ENCODE peak calls at places on chromosomes 1 and 21, in four cellular contexts. M is GM23338, J is stomach, F is HCT116. G is an unnamed sample.
A peak's percentile ranks its signal among the peaks of the same experiment; 100 is the strongest.

GRCh38 chr1:16888806-16889178 is 7.0 kb upstream of the RNU1-2 start:
- DNase-seq in F (no peak), J (no peak), M (peak; percentile 78), G (no peak)

GRCh38 chr1:221440658-221441057 is 301.2 kb downstream of the DUSP10 start:
- DNase-seq in F (peak; percentile 22), M (no peak), J (no peak), G (peak; percentile 34)

GRCh38 chr1:107019166-107019565 is 37.3 kb upstream of the PRMT6 start:
- DNase-seq in F (no peak), M (no peak), J (no peak), G (no peak)

GRCh38 chr1:87333692-87334347 is 5.1 kb downstream of the LMO4 start:
- DNase-seq in F (no peak), M (no peak), J (no peak), G (no peak)

GRCh38 chr1:30506785-30507312 is 216.5 kb downstream of the MATN1 start:
- DNase-seq in J (peak; percentile 20), F (no peak), M (no peak), G (no peak)

GRCh38 chr1:51788938-51789337 is 89.6 kb downstream of the NRDC start:
- DNase-seq in F (no peak), J (no peak), M (no peak), G (no peak)

GRCh38 chr1:109425391-109425790 is 857 bp downstream of the PSMA5 start:
- DNase-seq in M (peak; percentile 8), J (no peak), F (no peak), G (no peak)

GRCh38 chr1:163673756-163674155 is 352.0 kb downstream of the NUF2 start:
- DNase-seq in J (no peak), F (no peak), M (no peak), G (no peak)

GRCh38 chr1:151313501-151313900 is 13.7 kb downstream of the PI4KB start:
- DNase-seq in J (no peak), M (no peak), F (no peak), G (no peak)

GRCh38 chr1:191963781-191964455 is 194.3 kb upstream of the RGS18 start:
- DNase-seq in M (no peak), J (no peak), F (no peak), G (no peak)

GRCh38 chr1:98398649-98399048 is 262.9 kb upstream of the SNX7 start:
- DNase-seq in M (no peak), F (no peak), J (no peak), G (no peak)

GRCh38 chr1:217372251-217372970 is 258.5 kb downstream of the GPATCH2 start:
- DNase-seq in J (no peak), M (no peak), F (no peak), G (no peak)

GRCh38 chr1:66244429-66244828 is 289.5 kb upstream of the SGIP1 start:
- DNase-seq in F (no peak), M (no peak), J (no peak), G (no peak)

GRCh38 chr1:237851209-237851845 is 39.4 kb downstream of the ZP4 start:
- DNase-seq in M (peak; percentile 91), J (peak; percentile 38), F (no peak), G (peak; percentile 48)

GRCh38 chr1:115141145-115141454 is 51.8 kb upstream of the TSPAN2 start:
- DNase-seq in M (no peak), F (no peak), J (no peak), G (no peak)

GRCh38 chr1:200564319-200564718 is 56.2 kb downstream of the KIF14 start:
- DNase-seq in F (no peak), M (no peak), J (no peak), G (no peak)

GRCh38 chr21:27819299-27819698 is 852.4 kb upstream of the ADAMTS5 start:
- DNase-seq in J (no peak), M (no peak), F (no peak), G (no peak)

GRCh38 chr1:223319913-223320600 is 43.9 kb downstream of the SUSD4 start:
- DNase-seq in M (peak; percentile 40), J (no peak), F (no peak), G (no peak)

GRCh38 chr1:45221716-45222115 is 15.3 kb upstream of the ZSWIM5 start:
- DNase-seq in M (no peak), J (no peak), F (no peak), G (no peak)

GRCh38 chr1:97489834-97490233 is 431.0 kb downstream of the DPYD start:
- DNase-seq in F (no peak), J (no peak), M (no peak), G (peak; percentile 47)

GRCh38 chr1:204254031-204254661 is 40.4 kb upstream of the GOLT1A start:
- DNase-seq in F (no peak), J (peak; percentile 35), M (peak; percentile 45), G (peak; percentile 80)

GRCh38 chr1:87941292-87941946 is 612.7 kb downstream of the LMO4 start:
- DNase-seq in F (no peak), J (no peak), M (peak; percentile 59), G (no peak)

GRCh38 chr1:208714356-208714755 is 470.2 kb upstream of the PLXNA2 start:
- DNase-seq in F (no peak), M (no peak), J (no peak), G (no peak)

GRCh38 chr1:165169028-165169427 is 187.5 kb downstream of the LMX1A start:
- DNase-seq in J (no peak), F (no peak), M (no peak), G (no peak)

GRCh38 chr1:117919376-117919775 is 10.0 kb downstream of the GDAP2 start:
- DNase-seq in M (no peak), F (no peak), J (no peak), G (no peak)

GRCh38 chr1:110605901-110606783 is at the start of gene KCNA2:
- DNase-seq in M (peak; percentile 80), J (peak; percentile 26), F (no peak), G (no peak)

GRCh38 chr1:187270256-187270655 is 441.5 kb downstream of the PLA2G4A start:
- DNase-seq in M (no peak), F (no peak), J (no peak), G (no peak)

GRCh38 chr1:179310721-179311120 is 17.1 kb downstream of the SOAT1 start:
- DNase-seq in J (no peak), M (no peak), F (no peak), G (no peak)

GRCh38 chr1:56788588-56788987 is 30.6 kb downstream of the FYB2 start:
- DNase-seq in F (no peak), J (peak; percentile 78), M (no peak), G (no peak)

GRCh38 chr1:1788646-1789431 is 10.6 kb upstream of the NADK start:
- DNase-seq in F (no peak), M (peak; percentile 72), J (peak; percentile 62), G (peak; percentile 34)

GRCh38 chr1:88293791-88294190 is 390.3 kb upstream of the PKN2 start:
- DNase-seq in M (no peak), J (no peak), F (no peak), G (no peak)

GRCh38 chr1:89085781-89086180 is 20.8 kb upstream of the GBP1 start:
- DNase-seq in J (peak; percentile 38), M (no peak), F (peak; percentile 40), G (no peak)

GRCh38 chr1:184512724-184513123 is 125.9 kb downstream of the C1orf21 start:
- DNase-seq in F (no peak), J (no peak), M (no peak), G (no peak)

GRCh38 chr1:245788269-245788668 is 633.5 kb downstream of the KIF26B start:
- DNase-seq in F (no peak), J (no peak), M (no peak), G (no peak)
- TF ChIP-seq POLR2AphosphoS5 in F (no peak), J (no peak), M (no peak), G (no peak)

DNA sequence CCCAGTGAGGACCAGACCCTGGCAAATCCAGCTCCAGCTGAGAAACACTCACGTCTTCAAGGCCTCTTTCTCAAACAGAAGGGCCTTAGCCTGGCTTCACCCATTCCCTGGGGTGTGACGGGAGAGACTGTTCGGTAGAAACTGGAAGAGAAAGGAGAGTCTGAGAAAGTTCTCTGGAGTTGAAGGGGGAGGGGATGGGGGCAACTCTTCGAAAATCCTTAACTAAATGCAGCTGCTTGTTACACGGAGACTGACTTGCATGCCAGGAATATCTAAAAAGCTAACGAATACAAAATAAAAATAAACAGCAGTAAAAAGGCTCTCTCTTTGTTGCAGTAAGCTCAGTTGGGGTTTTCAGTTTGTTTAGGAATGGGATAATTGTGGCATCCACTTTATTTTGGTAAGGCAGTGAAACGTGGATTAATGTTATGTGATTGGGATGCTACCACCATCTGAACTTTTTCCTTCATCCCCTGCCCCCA is 5.6 kb downstream of the ROR1 start:
- DNase-seq in F (no peak), M (peak; percentile 59), J (no peak), G (no peak)
- H3K27ac ChIP-seq in F (no peak overlapping the region), M (peak overlapping the region; percentile 96), J (no peak overlapping the region), G (no peak overlapping the region)

DNA sequence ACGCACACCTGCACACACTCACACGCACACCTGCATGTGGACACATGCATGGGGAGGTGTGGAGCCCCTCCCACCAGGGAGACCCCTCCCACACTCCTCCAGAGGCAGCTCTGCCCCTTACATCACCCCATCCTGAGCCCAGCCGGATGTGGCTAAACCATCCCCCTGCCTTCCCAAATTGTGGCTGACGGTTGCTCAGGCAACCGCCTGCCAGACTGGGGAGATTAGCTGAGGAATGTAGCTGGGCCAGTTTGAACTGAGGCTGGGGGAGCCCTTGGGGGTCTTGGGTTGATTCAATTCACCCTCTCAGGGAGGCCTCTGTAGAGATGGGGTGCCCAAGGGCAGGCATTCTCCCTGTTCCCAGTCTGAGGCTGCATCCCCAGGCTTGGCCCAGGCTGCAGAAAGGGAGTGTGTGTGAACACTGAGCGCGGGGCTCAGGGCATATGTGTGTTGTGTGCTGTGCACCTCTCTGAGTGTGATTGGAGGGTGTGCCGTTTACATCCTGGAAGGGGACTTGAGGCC is 12.9 kb downstream of the PTPRU start:
- DNase-seq in J (no peak), M (peak; percentile 97), F (no peak), G (no peak)
- H3K4me3 ChIP-seq in J (no peak overlapping the region), M (peak overlapping the region; percentile 37), F (no peak overlapping the region), G (no peak overlapping the region)

GRCh38 chr1:232805269-232806070 is at the start of gene MAP10:
- DNase-seq in F (no peak), M (peak; percentile 97), J (peak; percentile 66), G (peak; percentile 78)
- TF ChIP-seq POLR2AphosphoS5 in F (no peak), M (peak; percentile 86), J (peak; percentile 28), G (peak; percentile 84)

G was measured in HL-60.